ENCODE peak calls at places on chromosome 15, in ten cellular contexts. K, N, Y, A, Q, C, I, X, P and O are unnamed samples.

GRCh38 chr15:32856753-32857152 is 138.9 kb downstream of the GREM1 start:
- DNase-seq in K (no peak), N (no peak), Y (peak; percentile 95), A (no peak), Q (no peak), C (no peak), I (no peak), X (no peak), P (no peak), O (no peak)

GRCh38 chr15:58758141-58758540 is 8.6 kb upstream of the ADAM10 start:
- DNase-seq in K (peak; percentile 47), N (no peak), Y (no peak), A (no peak), Q (peak; percentile 56), C (no peak), I (no peak), X (no peak), P (no peak), O (no peak)

GRCh38 chr15:68536331-68537095 is 42.3 kb upstream of the CORO2B start:
- DNase-seq in K (no peak), N (no peak), Y (peak; percentile 98), A (no peak), Q (peak; percentile 92), C (no peak), I (no peak), X (peak; percentile 96), P (no peak), O (no peak)

GRCh38 chr15:69343133-69343532 is 44.4 kb downstream of the PAQR5 start:
- DNase-seq in K (no peak), N (no peak), Y (no peak), A (no peak), Q (no peak), C (no peak), I (no peak), X (no peak), P (no peak), O (no peak)

GRCh38 chr15:49876401-49877038 is 242.5 kb downstream of the ATP8B4 start:
- DNase-seq in K (peak; percentile 37), N (no peak), Y (no peak), A (no peak), Q (no peak), C (no peak), I (peak; percentile 18), X (no peak), P (no peak), O (peak; percentile 64)

GRCh38 chr15:63531586-63531985 is 27.2 kb downstream of the USP3 start:
- DNase-seq in K (no peak), N (no peak), Y (no peak), A (no peak), Q (no peak), C (no peak), I (no peak), X (no peak), P (no peak), O (no peak)

GRCh38 chr15:77831989-77832388 is 199.3 kb upstream of the LINGO1 start:
- DNase-seq in K (no peak), N (no peak), Y (peak; percentile 30), A (peak; percentile 6), Q (no peak), C (no peak), I (no peak), X (no peak), P (no peak), O (no peak)

GRCh38 chr15:34993413-34993812 is 5.3 kb upstream of the ZNF770 start:
- DNase-seq in K (no peak), N (no peak), Y (no peak), A (no peak), Q (no peak), C (no peak), I (no peak), X (no peak), P (no peak), O (no peak)

GRCh38 chr15:66886241-66886675 is 179.1 kb upstream of the SMAD3 start:
- DNase-seq in K (no peak), N (no peak), Y (no peak), A (no peak), Q (no peak), C (no peak), I (no peak), X (no peak), P (no peak), O (no peak)

GRCh38 chr15:90160781-90161727 is 40.1 kb upstream of the SEMA4B start:
- DNase-seq in K (peak; percentile 23), N (peak; percentile 90), Y (no peak), A (peak; percentile 78), Q (no peak), C (no peak), I (peak; percentile 96), X (no peak), P (no peak), O (peak; percentile 93)

GRCh38 chr15:70267879-70268278 is 170.2 kb upstream of the TLE3 start:
- DNase-seq in K (no peak), N (no peak), Y (peak; percentile 57), A (no peak), Q (peak; percentile 52), C (no peak), I (no peak), X (no peak), P (no peak), O (no peak)

GRCh38 chr15:25410649-25411048 is 28.2 kb downstream of the UBE3A start:
- DNase-seq in K (no peak), N (no peak), Y (no peak), A (no peak), Q (peak; percentile 40), C (no peak), I (no peak), X (no peak), P (no peak), O (no peak)

GRCh38 chr15:78422571-78423340 is 15.3 kb upstream of the IREB2 start:
- DNase-seq in K (peak; percentile 74), N (peak; percentile 34), Y (peak; percentile 25), A (peak; percentile 68), Q (peak; percentile 70), C (no peak), I (peak; percentile 65), X (no peak), P (peak; percentile 74), O (peak; percentile 33)

GRCh38 chr15:85531083-85531482 is 150.7 kb downstream of the AKAP13 start:
- DNase-seq in K (no peak), N (no peak), Y (no peak), A (no peak), Q (no peak), C (no peak), I (no peak), X (no peak), P (no peak), O (no peak)

GRCh38 chr15:23035964-23036566 is 3.3 kb downstream of the TUBGCP5 start:
- DNase-seq in K (peak; percentile 79), N (peak; percentile 33), Y (peak; percentile 20), A (no peak), Q (peak; percentile 65), C (no peak), I (peak; percentile 51), X (no peak), P (peak; percentile 61), O (no peak)

GRCh38 chr15:35305906-35306305 is 220.8 kb upstream of the NANOGP8 start:
- DNase-seq in K (peak; percentile 65), N (no peak), Y (peak; percentile 96), A (no peak), Q (peak; percentile 66), C (no peak), I (no peak), X (peak; percentile 61), P (no peak), O (no peak)

DNA sequence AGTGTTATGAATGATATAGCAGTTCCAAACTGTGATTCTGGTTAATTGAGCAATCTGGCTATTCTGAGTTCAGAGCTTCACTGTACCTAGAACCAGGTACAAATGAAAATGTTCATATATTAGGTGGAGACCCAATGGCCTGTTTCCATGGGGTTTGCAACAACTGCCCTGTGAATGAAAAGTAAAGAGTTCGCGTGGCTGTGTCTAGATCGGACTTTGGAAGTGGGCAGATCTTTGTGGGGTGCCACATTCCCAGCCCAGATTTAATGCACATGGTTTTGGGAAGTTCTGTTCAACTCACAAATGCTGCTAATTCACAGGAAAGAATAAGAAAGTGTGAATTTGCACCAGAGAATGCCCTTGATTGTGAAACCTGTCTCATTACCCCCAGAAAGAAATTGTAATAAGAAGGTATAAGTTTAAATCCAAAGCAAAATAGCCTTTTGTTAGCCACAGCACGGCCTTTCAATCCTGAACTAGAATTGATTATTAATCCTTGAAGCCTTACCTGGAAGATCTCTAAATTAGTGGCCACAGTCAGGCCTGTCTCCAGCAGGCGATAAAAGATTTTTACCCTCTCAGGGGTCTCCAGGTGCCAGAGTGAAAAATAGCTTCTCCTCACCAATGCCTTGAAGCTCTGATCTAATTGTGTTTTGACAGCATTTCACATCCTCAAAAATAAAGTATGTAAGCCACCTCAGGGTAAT is 22.6 kb downstream of the WHAMM start:
- DNase-seq in K (no peak), N (no peak), Y (no peak), A (no peak), Q (no peak), C (no peak), I (no peak), X (no peak), P (no peak), O (no peak)
- H3K4me3 ChIP-seq in K (no peak overlapping the region), N (no peak overlapping the region), Y (peak overlapping the region; percentile 5), A (no peak overlapping the region), Q (no peak overlapping the region), C (no peak overlapping the region), I (no peak overlapping the region), X (no peak overlapping the region), P (no peak overlapping the region), O (no peak overlapping the region)

DNA sequence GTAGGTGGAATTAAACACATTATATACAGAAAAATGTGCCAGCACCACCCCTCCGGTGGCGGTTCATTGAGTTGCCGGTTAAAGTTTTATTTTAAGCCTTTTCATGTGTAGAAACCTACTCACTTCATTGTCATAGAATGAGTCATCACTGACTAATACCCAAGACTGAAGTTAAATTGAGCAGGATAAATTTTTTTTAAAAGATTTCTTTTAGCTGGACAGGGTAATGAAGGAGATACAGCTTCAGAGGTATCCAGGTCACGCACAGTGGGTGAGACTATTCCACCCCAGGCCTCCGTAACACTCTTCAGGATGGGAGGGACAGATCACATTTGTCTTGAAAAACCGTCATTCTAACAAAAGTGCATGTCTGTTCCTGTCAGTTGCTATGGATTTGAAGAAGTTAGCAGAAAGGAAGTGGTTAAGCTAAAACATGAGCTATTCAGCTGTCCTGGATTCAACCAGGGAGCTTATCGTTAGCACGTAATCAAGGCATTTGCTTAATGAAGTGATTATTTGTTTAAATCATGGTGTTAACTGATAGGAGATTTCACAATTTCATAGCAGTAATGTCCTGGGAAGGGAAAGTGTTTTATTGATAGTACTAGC is 23.3 kb downstream of the WHAMM start:
- DNase-seq in K (peak; percentile 56), N (no peak), Y (peak; percentile 93), A (no peak), Q (peak; percentile 83), C (no peak), I (no peak), X (peak; percentile 65), P (no peak), O (no peak)
- TF ChIP-seq CTCF in K (no peak), N (no peak), Y (no peak), A (no peak), Q (peak; percentile 13), C (no peak), I (peak; percentile 6), X (peak; percentile 19), P (no peak), O (no peak)

GRCh38 chr15:55744026-55744655 is 1.2 kb upstream of the PRTG start:
- DNase-seq in K (no peak), N (no peak), Y (no peak), A (no peak), Q (no peak), C (no peak), I (no peak), X (no peak), P (no peak), O (no peak)
- H3K4me3 ChIP-seq in K (peak overlapping the region; percentile 92), N (no peak overlapping the region), Y (peak overlapping the region; percentile 63), A (peak overlapping the region; percentile 88), Q (no peak overlapping the region), C (peak overlapping the region; percentile 80), I (no peak overlapping the region), X (no peak overlapping the region), P (no peak overlapping the region), O (no peak overlapping the region)

GRCh38 chr15:98308117-98308516 is 340.2 kb upstream of the IGF1R start:
- DNase-seq in K (no peak), N (no peak), Y (no peak), A (no peak), Q (no peak), C (no peak), I (no peak), X (no peak), P (no peak), O (no peak)
- TF ChIP-seq CTCF in K (no peak), N (no peak), Y (no peak), A (no peak), Q (no peak), C (no peak), I (no peak), X (no peak), P (no peak), O (no peak)